ENCODE peak calls at places on chromosomes 7 and 10, in ten cellular contexts. L, R, C, Z, G, J, M, U, Q and O are unnamed samples.

GRCh38 chr7:54542920-54543539 is 855 bp downstream of the VSTM2A start:
- DNase-seq in L (no peak), R (no peak), C (no peak), Z (no peak), G (no peak), J (no peak), M (no peak), U (no peak), Q (no peak), O (peak)

GRCh38 chr10:63765126-63765525 is 243.9 kb downstream of the REEP3 start:
- DNase-seq in L (no peak), R (no peak), C (no peak), Z (no peak), G (no peak), J (no peak), M (no peak), U (no peak), Q (no peak), O (peak)

GRCh38 chr10:69407621-69408301 is 9.0 kb downstream of the TACR2 start:
- DNase-seq in L (peak), R (no peak), C (no peak), Z (no peak), G (no peak), J (no peak), M (peak), U (peak), Q (peak), O (no peak)

GRCh38 chr7:22660732-22661131 is 66.3 kb upstream of the IL6 start:
- DNase-seq in L (no peak), R (no peak), C (no peak), Z (no peak), G (no peak), J (no peak), M (no peak), U (no peak), Q (no peak), O (no peak)

GRCh38 chr7:15245801-15246200 is 316.0 kb downstream of the AGMO start:
- DNase-seq in L (no peak), R (no peak), C (no peak), Z (no peak), G (no peak), J (no peak), M (no peak), U (no peak), Q (no peak), O (no peak)

GRCh38 chr10:42960491-42961155 is 116.2 kb upstream of the RET start:
- DNase-seq in L (no peak), R (no peak), C (no peak), Z (no peak), G (no peak), J (no peak), M (peak), U (no peak), Q (no peak), O (peak)

GRCh38 chr10:43197834-43198681 is 59.8 kb downstream of the CSGALNACT2 start:
- DNase-seq in L (peak), R (peak), C (no peak), Z (no peak), G (no peak), J (no peak), M (peak), U (no peak), Q (no peak), O (no peak)

GRCh38 chr7:65503434-65504152 is 129.9 kb downstream of the ZNF92 start:
- DNase-seq in L (no peak), R (no peak), C (no peak), Z (no peak), G (no peak), J (no peak), M (no peak), U (no peak), Q (no peak), O (no peak)

GRCh38 chr10:83310688-83311087 is 828.6 kb upstream of the GHITM start:
- DNase-seq in L (no peak), R (no peak), C (no peak), Z (no peak), G (no peak), J (no peak), M (no peak), U (no peak), Q (no peak), O (no peak)

GRCh38 chr10:97408496-97408992 is 7.4 kb upstream of the RRP12 start:
- DNase-seq in L (no peak), R (no peak), C (no peak), Z (no peak), G (peak), J (no peak), M (no peak), U (no peak), Q (no peak), O (no peak)

GRCh38 chr10:97134202-97134601 is 51.6 kb downstream of the SLIT1 start:
- DNase-seq in L (no peak), R (no peak), C (no peak), Z (no peak), G (no peak), J (no peak), M (no peak), U (no peak), Q (no peak), O (no peak)

GRCh38 chr10:84264611-84265141 is 19.8 kb downstream of the RGR start:
- DNase-seq in L (peak), R (peak), C (peak), Z (peak), G (peak), J (no peak), M (peak), U (peak), Q (peak), O (peak)

GRCh38 chr7:140476698-140477261 is 2.5 kb downstream of the MKRN1 start:
- DNase-seq in L (no peak), R (no peak), C (no peak), Z (no peak), G (no peak), J (no peak), M (no peak), U (no peak), Q (no peak), O (no peak)

GRCh38 chr7:148697256-148697841 is 1.4 kb upstream of the CUL1 start:
- DNase-seq in L (no peak), R (no peak), C (peak), Z (peak), G (peak), J (no peak), M (no peak), U (peak), Q (peak), O (no peak)

GRCh38 chr7:148699772-148700629 is 1.3 kb downstream of the CUL1 start:
- DNase-seq in L (no peak), R (no peak), C (no peak), Z (no peak), G (no peak), J (no peak), M (no peak), U (no peak), Q (no peak), O (no peak)

GRCh38 chr7:148699024-148699771 is 495 bp downstream of the CUL1 start:
- DNase-seq in L (peak), R (no peak), C (peak), Z (peak), G (peak), J (no peak), M (peak), U (peak), Q (peak), O (peak)

GRCh38 chr7:148697950-148698396 is 730 bp upstream of the CUL1 start:
- DNase-seq in L (no peak), R (no peak), C (no peak), Z (no peak), G (no peak), J (no peak), M (peak), U (no peak), Q (peak), O (no peak)

GRCh38 chr7:148698397-148699023 is at the start of gene CUL1:
- DNase-seq in L (peak), R (no peak), C (peak), Z (peak), G (peak), J (no peak), M (peak), U (peak), Q (peak), O (peak)
- TF ChIP-seq POLR2A in L (peak), R (no peak), C (no peak), Z (peak), G (peak), J (peak), M (peak), U (peak), Q (peak), O (peak)

DNA sequence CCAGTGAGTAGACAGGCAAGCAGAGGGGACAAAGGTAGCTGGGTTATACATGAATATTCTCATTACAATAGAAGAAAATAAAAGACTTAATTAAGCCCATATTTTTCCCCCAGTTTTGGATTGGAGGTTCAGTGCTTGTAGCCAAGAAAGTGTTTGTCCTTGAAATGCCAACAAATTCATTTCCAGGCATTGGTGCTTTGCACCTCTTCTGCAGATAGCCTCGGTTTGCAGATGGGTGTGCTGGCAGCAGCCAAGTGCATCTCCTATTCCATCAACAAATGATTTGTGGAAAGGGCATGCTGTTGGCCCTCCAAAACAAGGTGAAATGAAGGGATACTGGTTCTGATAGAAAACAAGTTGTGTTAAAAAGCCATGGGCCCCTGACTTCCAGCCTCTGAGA is 187.3 kb downstream of the DPY19L1 start:
- DNase-seq in L (no peak), R (no peak), C (no peak), Z (no peak), G (no peak), J (no peak), M (no peak), U (no peak), Q (no peak), O (no peak)
- TF ChIP-seq POLR2A in L (no peak), R (no peak), C (no peak), Z (no peak), G (no peak), J (no peak), M (no peak), U (no peak), Q (no peak), O (no peak)

GRCh38 chr10:124418726-124419501 is at the start of gene OAT:
- DNase-seq in L (peak), R (peak), C (peak), Z (peak), G (peak), J (peak), M (peak), U (peak), Q (peak), O (peak)
- TF ChIP-seq POLR2A in L (peak), R (peak), C (peak), Z (peak), G (peak), J (peak), M (peak), U (peak), Q (peak), O (peak)

GRCh38 chr7:29146888-29147609 is 712 bp upstream of the CPVL start:
- DNase-seq in L (no peak), R (no peak), C (peak), Z (no peak), G (peak), J (no peak), M (no peak), U (no peak), Q (peak), O (no peak)

GRCh38 chr7:29147821-29148220 is 1.5 kb upstream of the CPVL start:
- DNase-seq in L (no peak), R (no peak), C (peak), Z (no peak), G (no peak), J (no peak), M (no peak), U (no peak), Q (no peak), O (no peak)

GRCh38 chr7:29145553-29146081 is 720 bp downstream of the CPVL start:
- DNase-seq in L (no peak), R (no peak), C (no peak), Z (no peak), G (no peak), J (no peak), M (no peak), U (no peak), Q (no peak), O (no peak)

GRCh38 chr7:29143698-29144203 is 2.6 kb downstream of the CPVL start:
- DNase-seq in L (no peak), R (no peak), C (no peak), Z (no peak), G (no peak), J (no peak), M (no peak), U (no peak), Q (no peak), O (no peak)

GRCh38 chr7:29146082-29146706 is at the start of gene CPVL:
- DNase-seq in L (no peak), R (no peak), C (peak), Z (peak), G (peak), J (no peak), M (peak), U (peak), Q (peak), O (no peak)
- TF ChIP-seq POLR2A in L (no peak), R (no peak), C (no peak), Z (peak), G (peak), J (peak), M (peak), U (peak), Q (no peak), O (no peak)

GRCh38 chr10:59002011-59002410 is 174.4 kb upstream of the PHYHIPL start:
- DNase-seq in L (no peak), R (no peak), C (no peak), Z (no peak), G (no peak), J (no peak), M (no peak), U (no peak), Q (no peak), O (no peak)
- TF ChIP-seq POLR2A in L (no peak), R (no peak), C (no peak), Z (no peak), G (no peak), J (no peak), M (no peak), U (no peak), Q (no peak), O (no peak)

GRCh38 chr7:99928994-99929729 is at the start of gene GJC3:
- DNase-seq in L (peak), R (no peak), C (peak), Z (peak), G (peak), J (no peak), M (peak), U (peak), Q (peak), O (no peak)
- TF ChIP-seq POLR2A in L (no peak), R (no peak), C (no peak), Z (no peak), G (no peak), J (no peak), M (no peak), U (no peak), Q (no peak), O (no peak)